ENCODE peak calls at places on chromosome 6, in nine cellular contexts. P, A, K, J, Y, S, T, E and L are unnamed samples.

GRCh38 chr6:13159295-13159694 is 169.0 kb downstream of the TBC1D7 start:
- DNase-seq in P (no peak), A (no peak), K (no peak), J (no peak), Y (peak), S (no peak), T (no peak), E (no peak), L (no peak)

GRCh38 chr6:133590196-133590595 is 298.7 kb upstream of the TCF21 start:
- DNase-seq in P (no peak), A (no peak), K (no peak), J (no peak), Y (no peak), S (no peak), T (no peak), E (no peak), L (no peak)

GRCh38 chr6:701696-702479 is 8.9 kb upstream of the EXOC2 start:
- DNase-seq in P (peak), A (no peak), K (no peak), J (no peak), Y (no peak), S (no peak), T (no peak), E (no peak), L (no peak)

GRCh38 chr6:78513856-78514255 is 353.5 kb upstream of the IRAK1BP1 start:
- DNase-seq in P (peak), A (no peak), K (no peak), J (no peak), Y (no peak), S (no peak), T (no peak), E (no peak), L (peak)

GRCh38 chr6:13256614-13257013 is 71.7 kb downstream of the TBC1D7 start:
- DNase-seq in P (no peak), A (peak), K (no peak), J (no peak), Y (peak), S (no peak), T (no peak), E (no peak), L (no peak)

GRCh38 chr6:7909323-7910276 is 988 bp downstream of the TXNDC5 start:
- DNase-seq in P (peak), A (peak), K (peak), J (peak), Y (no peak), S (no peak), T (peak), E (no peak), L (peak)

GRCh38 chr6:110338820-110339470 is 19.2 kb downstream of the METTL24 start:
- DNase-seq in P (no peak), A (peak), K (no peak), J (no peak), Y (no peak), S (no peak), T (no peak), E (no peak), L (no peak)

GRCh38 chr6:8731874-8732273 is 296.5 kb upstream of the SLC35B3 start:
- DNase-seq in P (no peak), A (no peak), K (no peak), J (no peak), Y (no peak), S (no peak), T (no peak), E (no peak), L (no peak)

GRCh38 chr6:15443119-15443518 is 197.2 kb downstream of the JARID2 start:
- DNase-seq in P (no peak), A (peak), K (no peak), J (no peak), Y (no peak), S (no peak), T (no peak), E (no peak), L (no peak)

GRCh38 chr6:82073484-82073883 is 174.1 kb downstream of the IBTK start:
- DNase-seq in P (no peak), A (no peak), K (no peak), J (no peak), Y (no peak), S (no peak), T (no peak), E (no peak), L (no peak)

GRCh38 chr6:53734473-53735299 is 60.1 kb upstream of the LRRC1 start:
- DNase-seq in P (peak), A (peak), K (peak), J (peak), Y (no peak), S (no peak), T (no peak), E (no peak), L (peak)

GRCh38 chr6:153436346-153436745 is 305.3 kb upstream of the RGS17 start:
- DNase-seq in P (peak), A (no peak), K (no peak), J (no peak), Y (no peak), S (no peak), T (no peak), E (no peak), L (no peak)

GRCh38 chr6:75204222-75204958 is 1.5 kb downstream of the COL12A1 start:
- DNase-seq in P (peak), A (peak), K (peak), J (peak), Y (peak), S (no peak), T (peak), E (peak), L (peak)

GRCh38 chr6:143840595-143840994 is 2.5 kb upstream of the LTV1 start:
- DNase-seq in P (no peak), A (no peak), K (no peak), J (no peak), Y (no peak), S (no peak), T (no peak), E (no peak), L (no peak)

GRCh38 chr6:33744001-33744848 is 2.5 kb downstream of the IP6K3 start:
- DNase-seq in P (peak), A (peak), K (peak), J (peak), Y (peak), S (peak), T (peak), E (peak), L (peak)

GRCh38 chr6:169370666-169371343 is 117.2 kb upstream of the THBS2 start:
- DNase-seq in P (no peak), A (no peak), K (no peak), J (no peak), Y (no peak), S (no peak), T (no peak), E (no peak), L (no peak)

GRCh38 chr6:21593927-21594421 is 423 bp downstream of the SOX4 start:
- DNase-seq in P (no peak), A (peak), K (no peak), J (peak), Y (peak), S (no peak), T (no peak), E (no peak), L (peak)

GRCh38 chr6:30461055-30461454 is 28.3 kb upstream of the HLA-E start:
- DNase-seq in P (no peak), A (no peak), K (no peak), J (no peak), Y (no peak), S (no peak), T (no peak), E (no peak), L (no peak)

GRCh38 chr6:90109141-90109540 is 187.5 kb downstream of the BACH2 start:
- DNase-seq in P (no peak), A (no peak), K (no peak), J (no peak), Y (no peak), S (no peak), T (no peak), E (no peak), L (no peak)

GRCh38 chr6:28764761-28765282 is 159.0 kb downstream of the TRIM27 start:
- DNase-seq in P (no peak), A (no peak), K (no peak), J (no peak), Y (no peak), S (no peak), T (no peak), E (no peak), L (no peak)

GRCh38 chr6:92376711-92377110 is 1042.6 kb downstream of the EPHA7 start:
- DNase-seq in P (no peak), A (no peak), K (no peak), J (peak), Y (peak), S (no peak), T (no peak), E (no peak), L (no peak)

GRCh38 chr6:78908621-78909020 is 41.3 kb downstream of the IRAK1BP1 start:
- DNase-seq in P (no peak), A (peak), K (no peak), J (no peak), Y (no peak), S (no peak), T (no peak), E (no peak), L (no peak)

GRCh38 chr6:78400076-78400475 is 467.3 kb upstream of the IRAK1BP1 start:
- DNase-seq in P (no peak), A (no peak), K (no peak), J (no peak), Y (no peak), S (no peak), T (no peak), E (no peak), L (no peak)

GRCh38 chr6:14354919-14355572 is 237.5 kb downstream of the CD83 start:
- DNase-seq in P (no peak), A (peak), K (peak), J (peak), Y (peak), S (no peak), T (no peak), E (no peak), L (no peak)

GRCh38 chr6:25147191-25147590 is 132.0 kb upstream of the CARMIL1 start:
- DNase-seq in P (no peak), A (no peak), K (no peak), J (no peak), Y (no peak), S (no peak), T (no peak), E (no peak), L (peak)

GRCh38 chr6:11538799-11539468 is 1.4 kb downstream of the TMEM170B start:
- DNase-seq in P (no peak), A (no peak), K (no peak), J (no peak), Y (no peak), S (no peak), T (no peak), E (no peak), L (peak)

GRCh38 chr6:149888659-149889058 is 9.3 kb downstream of the RAET1E start:
- DNase-seq in P (no peak), A (peak), K (no peak), J (no peak), Y (no peak), S (no peak), T (peak), E (no peak), L (no peak)

GRCh38 chr6:123467437-123467836 is 169.3 kb downstream of the TRDN start:
- DNase-seq in P (peak), A (no peak), K (no peak), J (no peak), Y (no peak), S (no peak), T (no peak), E (no peak), L (no peak)

GRCh38 chr6:127341471-127342202 is 1.8 kb downstream of the ECHDC1 start:
- DNase-seq in P (no peak), A (no peak), K (no peak), J (no peak), Y (no peak), S (no peak), T (peak), E (no peak), L (peak)

GRCh38 chr6:63442870-63443269 is 123.1 kb upstream of the LGSN start:
- DNase-seq in P (no peak), A (no peak), K (no peak), J (no peak), Y (no peak), S (no peak), T (no peak), E (no peak), L (no peak)

GRCh38 chr6:64330694-64331309 is 695.2 kb downstream of the PHF3 start:
- DNase-seq in P (peak), A (peak), K (peak), J (peak), Y (peak), S (peak), T (no peak), E (peak), L (no peak)

GRCh38 chr6:149318581-149319286 is 1.2 kb downstream of the TAB2 start:
- DNase-seq in P (peak), A (no peak), K (no peak), J (peak), Y (no peak), S (no peak), T (peak), E (no peak), L (no peak)

GRCh38 chr6:72286911-72287311 is 335.0 kb upstream of the KCNQ5 start:
- DNase-seq in P (no peak), A (peak), K (no peak), J (no peak), Y (no peak), S (no peak), T (no peak), E (no peak), L (no peak)

GRCh38 chr6:17599885-17600526 is at the start of gene FAM8A1:
- DNase-seq in P (peak), A (peak), K (peak), J (peak), Y (peak), S (peak), T (peak), E (peak), L (peak)
- TF ChIP-seq CTCF in P (peak), A (peak), K (peak), J (peak), Y (peak), S (peak), T (peak), E (no peak), L (no peak)

DNA sequence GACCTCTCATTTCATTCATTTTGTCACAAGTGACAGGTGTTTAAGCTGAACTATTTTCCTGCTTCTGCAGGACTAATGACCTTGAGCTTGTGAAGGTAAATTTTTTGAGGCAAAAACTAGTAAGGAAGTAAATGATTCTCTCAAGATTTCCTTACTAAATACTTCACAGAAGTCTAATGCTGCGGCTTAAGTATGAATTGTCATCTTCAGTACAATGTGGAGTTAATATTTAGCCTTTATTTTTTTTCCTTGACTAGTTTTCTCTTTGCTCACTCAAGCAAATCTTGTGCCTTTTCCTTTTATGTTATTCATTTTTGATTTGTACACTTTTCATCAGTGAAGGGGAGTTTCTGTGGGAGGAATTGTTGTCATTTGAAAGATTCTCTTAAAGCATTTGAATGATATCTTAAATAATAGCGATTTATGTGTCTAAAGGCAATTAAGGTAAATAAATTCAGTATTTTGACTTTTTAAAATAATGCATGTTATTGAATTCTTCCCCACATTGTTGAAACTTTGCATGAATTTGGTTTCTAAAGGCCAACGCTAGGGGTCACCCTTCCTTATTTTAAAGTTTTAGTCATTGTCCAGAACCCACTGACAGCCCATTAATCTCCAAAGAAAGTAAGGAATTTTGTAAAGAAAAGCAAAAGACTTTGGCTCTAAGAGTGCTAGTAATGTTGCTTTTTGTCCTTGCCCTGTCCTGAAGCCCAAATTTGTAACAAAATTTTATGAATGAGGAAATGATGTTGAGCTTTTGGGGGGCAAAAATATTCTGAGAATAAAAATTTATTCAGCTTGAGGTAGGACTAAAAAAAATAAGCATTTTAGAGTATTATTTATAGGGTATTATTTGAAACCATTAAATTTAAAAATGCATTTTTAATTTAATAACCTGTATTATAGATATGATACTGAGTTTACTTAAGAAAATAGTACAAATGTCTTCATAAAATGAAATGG is 157.4 kb upstream of the LAMA2 start:
- DNase-seq in P (peak), A (peak), K (no peak), J (peak), Y (peak), S (no peak), T (no peak), E (no peak), L (no peak)
- TF ChIP-seq CTCF in P (peak), A (peak), K (peak), J (peak), Y (peak), S (peak), T (peak), E (no peak), L (peak)

GRCh38 chr6:159119835-159120234 is 49.4 kb upstream of the FNDC1 start:
- DNase-seq in P (no peak), A (no peak), K (no peak), J (no peak), Y (no peak), S (no peak), T (no peak), E (no peak), L (no peak)
- TF ChIP-seq CTCF in P (no peak), A (no peak), K (no peak), J (no peak), Y (no peak), S (no peak), T (no peak), E (no peak), L (no peak)

GRCh38 chr6:100460650-100461204 is 4.0 kb downstream of the SIM1 start:
- DNase-seq in P (peak), A (no peak), K (no peak), J (no peak), Y (no peak), S (no peak), T (no peak), E (no peak), L (no peak)
- TF ChIP-seq CTCF in P (peak), A (peak), K (no peak), J (no peak), Y (no peak), S (peak), T (no peak), E (no peak), L (peak)

DNA sequence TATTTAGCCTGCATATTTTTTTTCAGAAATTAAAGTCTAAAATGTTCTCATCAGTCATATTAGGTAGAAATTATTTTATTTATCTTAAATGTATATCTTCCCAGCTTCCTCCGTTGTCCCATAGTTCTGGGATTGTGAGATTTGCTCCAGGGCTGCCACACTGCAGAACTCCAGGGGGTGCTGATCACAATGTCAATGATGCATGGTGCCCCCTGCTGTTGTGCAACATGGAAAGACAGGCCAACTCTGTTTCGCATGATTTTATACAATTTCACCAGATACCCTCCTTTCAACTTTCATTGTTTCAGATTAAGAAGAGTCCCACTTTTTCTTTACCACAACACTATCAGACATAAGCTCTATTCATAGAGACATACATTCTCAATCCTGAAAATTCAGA is 35.9 kb downstream of the ID4 start:
- DNase-seq in P (peak), A (peak), K (no peak), J (no peak), Y (no peak), S (no peak), T (no peak), E (no peak), L (no peak)
- TF ChIP-seq CTCF in P (peak), A (no peak), K (no peak), J (no peak), Y (no peak), S (no peak), T (no peak), E (no peak), L (no peak)

GRCh38 chr6:88761237-88762031 is 202.0 kb downstream of the RNGTT start:
- DNase-seq in P (peak), A (no peak), K (no peak), J (no peak), Y (no peak), S (no peak), T (peak), E (no peak), L (peak)
- TF ChIP-seq CTCF in P (peak), A (no peak), K (no peak), J (no peak), Y (no peak), S (no peak), T (peak), E (no peak), L (peak)

GRCh38 chr6:139508576-139508975 is 134.1 kb upstream of the CITED2 start:
- DNase-seq in P (no peak), A (no peak), K (no peak), J (no peak), Y (no peak), S (no peak), T (no peak), E (no peak), L (no peak)

GRCh38 chr6:139508023-139508422 is 133.6 kb upstream of the CITED2 start:
- DNase-seq in P (no peak), A (peak), K (no peak), J (no peak), Y (no peak), S (no peak), T (no peak), E (no peak), L (no peak)

GRCh38 chr6:139509167-139509566 is 134.7 kb upstream of the CITED2 start:
- DNase-seq in P (no peak), A (no peak), K (no peak), J (no peak), Y (no peak), S (no peak), T (no peak), E (no peak), L (no peak)

GRCh38 chr6:139514819-139515218 is 140.4 kb upstream of the CITED2 start:
- DNase-seq in P (no peak), A (no peak), K (no peak), J (no peak), Y (no peak), S (no peak), T (no peak), E (no peak), L (no peak)

DNA sequence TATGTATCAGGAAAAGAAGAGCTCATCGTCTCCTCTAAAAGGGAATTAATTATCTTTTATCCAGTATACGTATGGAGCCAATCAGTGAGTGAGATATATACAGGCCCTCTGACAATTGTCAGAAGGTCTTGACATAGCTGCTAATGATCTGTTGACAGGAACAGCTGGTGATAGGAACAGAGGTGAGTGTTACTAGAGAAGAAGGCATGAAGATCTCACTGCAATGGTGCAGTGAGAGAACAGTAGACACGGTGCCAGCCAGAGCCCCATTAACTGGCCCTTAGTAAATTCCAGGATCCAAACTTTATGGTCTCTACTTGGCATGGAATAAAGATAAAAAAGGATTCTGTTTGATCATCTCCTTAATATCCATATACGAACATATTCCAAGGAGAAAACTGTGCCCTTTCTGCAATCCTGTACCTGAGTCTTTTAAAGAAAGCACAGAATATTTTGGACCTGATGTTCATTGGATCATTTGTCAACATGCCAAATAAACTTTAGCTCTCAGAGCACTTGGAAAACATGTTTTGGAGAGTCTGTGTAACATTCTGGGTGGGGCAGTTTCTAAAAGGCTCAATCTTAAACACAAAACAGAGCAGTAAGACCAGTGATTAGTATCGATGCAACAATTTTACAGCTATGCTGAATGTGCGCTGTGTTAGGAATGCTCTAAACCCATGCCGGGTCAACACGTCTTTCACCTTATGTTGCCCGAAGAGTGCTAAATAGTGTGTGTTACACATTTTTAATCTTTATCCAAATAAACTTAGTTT is 135.8 kb upstream of the CITED2 start:
- DNase-seq in P (no peak), A (no peak), K (peak), J (no peak), Y (no peak), S (no peak), T (no peak), E (no peak), L (no peak)
- TF ChIP-seq CTCF in P (no peak), A (no peak), K (no peak), J (no peak), Y (no peak), S (no peak), T (no peak), E (no peak), L (no peak)